ENCODE peak calls at places on chromosome 16, in eight cellular contexts. F is chondrocyte, S is DND-41, O is endothelial cell, P is A549, J is spleen, K is AG09319, D is AG04450. E is an unnamed sample.

GRCh38 chr16:82655315-82655714 is 28.5 kb downstream of the CDH13 start:
- DNase-seq in F (no peak), S (peak; percentile 82), O (no peak), P (no peak), J (no peak), K (no peak), D (peak; percentile 69), E (no peak)

GRCh38 chr16:85178596-85178995 is 66.3 kb upstream of the CIBAR2 start:
- DNase-seq in F (no peak), S (no peak), O (no peak), P (no peak), J (no peak), K (no peak), D (no peak), E (no peak)

GRCh38 chr16:68289202-68289601 is 21.5 kb downstream of the SLC7A6OS start:
- DNase-seq in F (no peak), S (no peak), O (no peak), P (no peak), J (no peak), K (no peak), D (no peak), E (no peak)

GRCh38 chr16:66508261-66508913 is 41.5 kb downstream of the TK2 start:
- DNase-seq in F (peak; percentile 9), S (no peak), O (no peak), P (peak; percentile 75), J (peak; percentile 9), K (no peak), D (no peak), E (no peak)

GRCh38 chr16:31458073-31458834 is 1.0 kb upstream of the ARMC5 start:
- DNase-seq in F (peak; percentile 92), S (peak; percentile 79), O (peak; percentile 35), P (peak; percentile 41), J (peak; percentile 94), K (no peak), D (no peak), E (peak; percentile 56)

GRCh38 chr16:70725912-70726828 is 40.3 kb upstream of the MTSS2 start:
- DNase-seq in F (no peak), S (no peak), O (no peak), P (no peak), J (no peak), K (no peak), D (no peak), E (no peak)

GRCh38 chr16:25855818-25856217 is 164.1 kb downstream of the HS3ST4 start:
- DNase-seq in F (no peak), S (no peak), O (no peak), P (no peak), J (no peak), K (no peak), D (no peak), E (no peak)

GRCh38 chr16:15866451-15866850 is 9.6 kb upstream of the MYH11 start:
- DNase-seq in F (no peak), S (no peak), O (no peak), P (no peak), J (no peak), K (no peak), D (no peak), E (no peak)

GRCh38 chr16:11067697-11068141 is 123.4 kb downstream of the CLEC16A start:
- DNase-seq in F (peak; percentile 39), S (no peak), O (no peak), P (no peak), J (no peak), K (no peak), D (no peak), E (no peak)

GRCh38 chr16:70656712-70657263 is 10.4 kb downstream of the IL34 start:
- DNase-seq in F (no peak), S (no peak), O (no peak), P (no peak), J (peak; percentile 75), K (no peak), D (no peak), E (no peak)

GRCh38 chr16:72590179-72590937 is 418.4 kb upstream of the PMFBP1 start:
- DNase-seq in F (no peak), S (no peak), O (no peak), P (no peak), J (no peak), K (no peak), D (no peak), E (no peak)

GRCh38 chr16:72424776-72425175 is 252.8 kb upstream of the PMFBP1 start:
- DNase-seq in F (no peak), S (no peak), O (no peak), P (no peak), J (no peak), K (no peak), D (no peak), E (no peak)

GRCh38 chr16:53029971-53030370 is 22.7 kb downstream of the CHD9NB start:
- DNase-seq in F (no peak), S (no peak), O (no peak), P (no peak), J (no peak), K (no peak), D (no peak), E (no peak)

GRCh38 chr16:15498427-15499175 is 64.2 kb downstream of the BMERB1 start:
- DNase-seq in F (no peak), S (no peak), O (no peak), P (no peak), J (no peak), K (peak; percentile 67), D (no peak), E (no peak)

GRCh38 chr16:24995033-24995432 is 20.1 kb downstream of the ARHGAP17 start:
- DNase-seq in F (no peak), S (no peak), O (no peak), P (no peak), J (no peak), K (no peak), D (no peak), E (no peak)

GRCh38 chr16:4309833-4310266 is 6.0 kb upstream of the GLIS2 start:
- DNase-seq in F (peak; percentile 95), S (peak; percentile 51), O (peak; percentile 80), P (peak; percentile 84), J (peak; percentile 89), K (peak; percentile 79), D (peak; percentile 80), E (peak; percentile 65)

GRCh38 chr16:49876716-49877129 is 20.8 kb upstream of the ZNF423 start:
- DNase-seq in F (no peak), S (no peak), O (peak; percentile 93), P (peak; percentile 90), J (peak; percentile 86), K (no peak), D (no peak), E (peak; percentile 92)

GRCh38 chr16:87068316-87068715 is 248.9 kb downstream of the C16orf95 start:
- DNase-seq in F (no peak), S (no peak), O (no peak), P (no peak), J (no peak), K (no peak), D (no peak), E (no peak)

GRCh38 chr16:65572156-65572555 is 450.3 kb upstream of the CDH11 start:
- DNase-seq in F (no peak), S (no peak), O (no peak), P (no peak), J (no peak), K (peak; percentile 41), D (no peak), E (no peak)

GRCh38 chr16:69301187-69301586 is 10.0 kb upstream of the VPS4A start:
- DNase-seq in F (no peak), S (no peak), O (no peak), P (no peak), J (no peak), K (no peak), D (no peak), E (no peak)

GRCh38 chr16:66553223-66553622 is 847 bp downstream of the CKLF start:
- DNase-seq in F (no peak), S (peak; percentile 40), O (no peak), P (no peak), J (no peak), K (no peak), D (no peak), E (no peak)

GRCh38 chr16:50802000-50802399 is 60.1 kb downstream of the CYLD start:
- DNase-seq in F (no peak), S (no peak), O (no peak), P (no peak), J (no peak), K (no peak), D (peak; percentile 30), E (no peak)

GRCh38 chr16:15897834-15898254 is 9.4 kb upstream of the CEP20 start:
- DNase-seq in F (no peak), S (no peak), O (no peak), P (no peak), J (no peak), K (no peak), D (no peak), E (no peak)

GRCh38 chr16:4306439-4307214 is 9.2 kb upstream of the GLIS2 start:
- DNase-seq in F (no peak), S (peak; percentile 59), O (no peak), P (no peak), J (peak; percentile 81), K (no peak), D (no peak), E (peak; percentile 71)

GRCh38 chr16:80503144-80503543 is 37.6 kb upstream of the DYNLRB2 start:
- DNase-seq in F (no peak), S (no peak), O (no peak), P (no peak), J (no peak), K (no peak), D (no peak), E (no peak)
- TF ChIP-seq CTCF in F (no peak), S (no peak), O (no peak), P (no peak), J (no peak), K (no peak), D (no peak), E (no peak)

GRCh38 chr16:14177704-14178103 is 106.6 kb downstream of the MRTFB start:
- DNase-seq in F (no peak), S (no peak), O (no peak), P (no peak), J (no peak), K (no peak), D (no peak), E (no peak)
- TF ChIP-seq CTCF in F (no peak), S (no peak), O (no peak), P (no peak), J (no peak), K (no peak), D (no peak), E (no peak)

GRCh38 chr16:3173892-3174617 is 13.9 kb upstream of the OR1F1 start:
- DNase-seq in F (no peak), S (peak; percentile 68), O (peak; percentile 68), P (peak; percentile 76), J (peak; percentile 41), K (no peak), D (no peak), E (peak; percentile 76)
- TF ChIP-seq CTCF in F (peak; percentile 71), S (peak; percentile 72), O (peak; percentile 65), P (peak; percentile 61), J (no peak), K (peak; percentile 30), D (peak; percentile 47), E (peak; percentile 41)

DNA sequence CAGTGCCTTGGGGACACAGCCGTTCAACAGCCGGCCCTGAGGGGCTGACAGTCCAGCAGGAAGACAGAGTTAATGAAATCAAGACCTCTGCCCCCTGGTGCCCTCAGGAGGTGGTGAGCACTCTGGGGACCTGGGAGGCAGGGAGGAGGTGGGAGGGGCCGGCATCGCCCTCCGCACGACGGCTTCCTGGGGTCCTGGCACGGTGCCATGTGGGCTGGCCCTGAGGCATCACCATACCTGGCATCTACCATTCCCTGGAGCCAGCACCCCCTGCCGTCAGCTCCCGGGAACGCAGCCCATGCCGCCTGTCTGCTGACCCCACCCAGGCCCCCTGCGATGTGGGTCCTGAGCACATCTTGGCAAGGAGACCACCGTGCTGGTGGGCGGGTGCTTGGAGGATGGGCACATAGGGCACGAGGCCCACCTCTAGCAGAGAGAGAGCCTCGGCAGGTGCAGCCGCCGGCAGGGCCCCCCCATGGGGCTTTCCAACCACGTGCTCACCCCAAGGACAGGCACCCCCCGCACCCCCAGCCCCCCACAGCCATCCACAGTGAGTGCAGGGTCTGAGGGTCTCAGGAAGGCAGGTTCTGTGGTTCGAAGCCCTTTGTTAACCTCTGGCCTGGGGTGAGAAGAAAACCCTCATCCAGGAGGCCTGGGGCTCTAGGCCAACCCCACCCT is 52.5 kb downstream of the ZFPM1 start:
- DNase-seq in F (no peak), S (peak; percentile 48), O (peak; percentile 40), P (peak; percentile 69), J (no peak), K (no peak), D (no peak), E (peak; percentile 52)
- TF ChIP-seq CTCF in F (peak; percentile 65), S (no peak), O (peak; percentile 18), P (peak; percentile 54), J (no peak), K (peak; percentile 48), D (peak; percentile 30), E (peak; percentile 38)